ENCODE peak calls at places on chromosomes 5 and 9, in six cellular contexts. V, H, O, N, D and Z are unnamed samples.
A peak's percentile ranks its signal among the peaks of the same experiment; 100 is the strongest.

GRCh38 chr5:174191076-174191475 is 145.6 kb downstream of the NSG2 start:
- DNase-seq in V (no peak), N (no peak), H (no peak), O (no peak), D (no peak), Z (no peak)

GRCh38 chr5:73339165-73339564 is 109.4 kb downstream of the FOXD1 start:
- DNase-seq in O (no peak), D (no peak), H (no peak), N (no peak), V (no peak), Z (no peak)

GRCh38 chr5:139641116-139642080 is 6.8 kb upstream of the CXXC5 start:
- DNase-seq in N (no peak), V (no peak), H (peak; percentile 18), D (no peak), O (peak; percentile 16), Z (no peak)

GRCh38 chr5:177005619-177006264 is 837 bp downstream of the UIMC1 start:
- DNase-seq in N (peak; percentile 54), V (no peak), O (peak; percentile 73), D (peak; percentile 47), H (peak; percentile 68), Z (no peak)

GRCh38 chr9:120571443-120572257 is 8.3 kb downstream of the CDK5RAP2 start:
- DNase-seq in V (no peak), O (peak; percentile 84), D (no peak), N (peak; percentile 99), H (peak; percentile 36), Z (no peak)

GRCh38 chr9:127567898-127568617 is 44.0 kb upstream of the STXBP1 start:
- DNase-seq in V (no peak), O (no peak), N (no peak), H (peak; percentile 68), D (no peak), Z (no peak)

GRCh38 chr9:91160181-91160580 is 201.5 kb downstream of the AUH start:
- DNase-seq in D (no peak), H (no peak), O (no peak), N (no peak), V (no peak), Z (peak; percentile 79)

GRCh38 chr5:58148366-58148765 is 311.5 kb downstream of the PLK2 start:
- DNase-seq in D (no peak), O (no peak), V (no peak), N (no peak), H (no peak), Z (no peak)

GRCh38 chr5:104018299-104018698 is 455.7 kb upstream of the NUDT12 start:
- DNase-seq in H (no peak), D (no peak), O (no peak), N (no peak), V (no peak), Z (no peak)

GRCh38 chr5:92886751-92887150 is 694.3 kb downstream of the NR2F1-AS1 start:
- DNase-seq in O (no peak), D (no peak), H (no peak), N (no peak), V (no peak), Z (no peak)

GRCh38 chr5:92885950-92886349 is 695.1 kb downstream of the NR2F1-AS1 start:
- DNase-seq in D (no peak), N (peak; percentile 53), H (no peak), O (no peak), V (peak; percentile 39), Z (no peak)

GRCh38 chr5:92887254-92887653 is 693.8 kb downstream of the NR2F1-AS1 start:
- DNase-seq in V (no peak), D (no peak), H (no peak), N (peak; percentile 94), O (no peak), Z (no peak)

GRCh38 chr5:92889140-92889539 is 691.9 kb downstream of the NR2F1-AS1 start:
- DNase-seq in V (no peak), D (no peak), O (no peak), N (no peak), H (no peak), Z (no peak)

DNA sequence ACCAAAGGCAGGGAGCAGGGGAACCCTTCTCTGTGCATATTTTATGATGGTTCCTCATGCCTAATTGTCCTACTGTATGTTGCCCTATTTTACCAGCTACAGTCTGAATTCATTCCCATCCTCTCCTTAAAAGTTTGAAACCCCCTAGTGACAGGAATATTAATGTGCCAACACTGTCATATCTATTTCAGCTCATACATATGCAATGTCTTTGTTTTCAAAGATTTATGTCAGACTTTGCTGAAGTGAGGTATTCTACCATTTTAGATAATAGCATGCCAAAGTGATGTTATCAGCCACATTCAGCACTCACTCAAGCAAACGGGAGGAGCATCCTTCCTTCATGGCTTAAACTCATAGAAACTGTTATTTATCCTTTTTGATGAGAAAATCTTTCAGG is 696.6 kb downstream of the NR2F1-AS1 start:
- DNase-seq in D (no peak), V (no peak), N (no peak), H (no peak), O (no peak), Z (no peak)
- TF ChIP-seq POLR2AphosphoS5 in D (no peak), V (no peak), N (no peak), H (no peak), O (no peak), Z (no peak)

DNA sequence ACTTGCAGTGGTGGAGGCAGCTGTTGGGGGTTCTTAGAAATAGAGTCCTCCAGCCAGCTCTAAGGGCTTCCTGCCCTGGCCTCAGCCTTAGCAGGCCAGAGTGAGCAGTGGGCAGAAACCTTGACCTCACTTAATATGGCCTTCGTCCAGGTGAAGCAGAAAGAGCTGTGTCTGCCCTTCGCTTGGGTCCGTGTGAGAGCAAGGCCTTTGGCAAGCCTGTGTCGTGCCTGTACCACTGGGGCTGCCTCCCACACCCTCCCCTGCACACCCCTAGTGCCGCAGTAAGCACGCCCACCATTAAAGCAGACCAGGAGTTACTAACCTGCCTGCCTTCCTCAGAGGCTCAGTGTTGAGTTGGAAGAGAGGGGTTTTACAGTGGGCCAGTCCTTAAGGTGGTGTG is 13.6 kb downstream of the ARPC5L start:
- DNase-seq in V (no peak), D (no peak), N (no peak), O (no peak), H (no peak), Z (no peak)
- TF ChIP-seq POLR2AphosphoS5 in V (no peak), D (no peak), N (no peak), O (no peak), H (no peak), Z (no peak)

GRCh38 chr9:36416870-36417269 is 16.8 kb upstream of the RNF38 start:
- DNase-seq in N (no peak), H (no peak), O (no peak), V (no peak), D (no peak), Z (no peak)
- TF ChIP-seq POLR2AphosphoS5 in N (no peak), H (no peak), O (no peak), V (no peak), D (no peak), Z (no peak)

DNA sequence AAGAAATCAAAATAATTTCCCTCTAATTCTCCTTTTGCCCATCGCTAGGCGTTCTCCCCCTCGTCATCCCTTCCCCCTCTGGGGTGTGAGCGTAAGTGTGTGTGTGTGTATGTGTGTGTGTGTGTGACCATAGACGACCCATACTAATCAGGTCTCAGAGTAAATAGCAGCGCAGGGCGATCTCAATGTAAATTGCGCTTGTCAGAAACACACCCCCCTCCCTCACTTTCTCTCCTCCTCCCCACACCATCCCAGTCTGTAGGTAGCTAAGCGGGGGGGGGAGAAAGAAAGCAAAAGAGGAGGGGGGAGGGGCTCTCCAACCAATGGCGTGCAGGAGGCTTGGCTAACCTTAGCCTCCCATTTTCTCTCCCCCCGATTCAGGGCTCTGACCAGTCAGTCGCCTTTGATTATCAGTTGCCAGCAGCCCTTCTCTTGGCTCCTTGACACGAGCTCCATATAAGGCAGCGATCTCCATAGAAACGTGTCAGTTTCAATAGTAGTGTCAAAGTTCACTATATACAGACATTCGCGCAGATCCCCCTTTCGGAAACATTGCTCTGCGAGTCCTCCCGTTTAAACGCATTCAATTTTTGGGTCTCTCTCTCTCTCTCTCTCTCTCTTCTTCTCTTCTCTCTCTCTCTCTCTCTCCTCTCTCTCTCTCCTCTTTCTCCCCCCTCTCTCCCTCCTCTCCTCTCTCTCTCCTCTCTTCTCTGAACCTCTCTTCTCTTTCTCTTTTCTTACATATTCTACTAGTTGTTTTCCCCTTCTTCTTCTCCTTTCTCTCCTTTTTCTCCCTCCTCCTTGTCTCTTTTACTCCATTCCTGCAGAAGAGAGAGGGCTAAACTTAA is at the start of gene NR2F1:
- DNase-seq in O (peak; percentile 47), N (peak; percentile 99), D (no peak), H (peak; percentile 80), V (peak; percentile 78), Z (no peak)
- TF ChIP-seq POLR2AphosphoS5 in O (peak; percentile 28), N (peak; percentile 78), D (no peak), H (peak; percentile 73), V (no peak), Z (peak; percentile 16)

DNA sequence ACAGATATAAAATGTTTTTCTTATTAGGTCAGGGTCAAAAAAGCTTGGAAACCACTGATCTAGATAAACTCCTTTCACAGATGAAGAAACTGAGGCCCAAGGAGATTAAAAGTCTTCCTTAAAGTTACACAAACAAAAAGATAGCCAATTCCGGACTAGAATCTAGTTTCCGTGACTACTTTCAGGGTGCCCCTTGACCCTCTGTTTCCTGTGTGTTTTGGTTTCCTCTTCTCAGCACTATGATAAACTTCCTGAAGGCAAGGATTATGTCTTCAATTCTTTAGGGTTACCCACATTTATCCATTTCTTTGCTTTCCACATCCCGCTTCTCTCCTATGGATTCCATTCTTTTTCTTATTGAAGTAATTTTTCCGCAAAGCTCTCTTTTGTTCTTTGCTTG is 83.1 kb downstream of the ADAMTS12 start:
- DNase-seq in H (no peak), D (no peak), O (no peak), V (no peak), N (no peak), Z (no peak)
- TF ChIP-seq POLR2AphosphoS5 in H (no peak), D (no peak), O (no peak), V (no peak), N (no peak), Z (no peak)

GRCh38 chr5:179858586-179859427 is at the start of gene MRNIP:
- DNase-seq in O (peak; percentile 97), H (peak; percentile 97), V (peak; percentile 74), N (peak; percentile 90), D (peak; percentile 92), Z (no peak)
- TF ChIP-seq POLR2AphosphoS5 in O (peak; percentile 94), H (peak; percentile 89), V (no peak), N (peak; percentile 95), D (peak; percentile 59), Z (peak; percentile 92)

GRCh38 chr5:40685952-40686351 is 6.2 kb downstream of the PTGER4 start:
- DNase-seq in V (no peak), D (no peak), O (no peak), N (no peak), H (no peak), Z (no peak)

GRCh38 chr5:40685191-40685590 is 5.5 kb downstream of the PTGER4 start:
- DNase-seq in N (no peak), V (no peak), D (no peak), O (no peak), H (no peak), Z (no peak)

GRCh38 chr5:40687316-40687715 is 7.6 kb downstream of the PTGER4 start:
- DNase-seq in D (no peak), O (no peak), N (no peak), V (no peak), H (no peak), Z (no peak)

GRCh38 chr5:40689442-40689841 is 9.7 kb downstream of the PTGER4 start:
- DNase-seq in V (no peak), O (no peak), H (no peak), N (peak; percentile 33), D (no peak), Z (no peak)

GRCh38 chr5:40688127-40688756 is 8.5 kb downstream of the PTGER4 start:
- DNase-seq in H (peak; percentile 76), O (peak; percentile 87), V (no peak), D (peak; percentile 33), N (peak; percentile 68), Z (no peak)
- TF ChIP-seq POLR2AphosphoS5 in H (no peak), O (peak; percentile 41), V (no peak), D (no peak), N (no peak), Z (peak; percentile 27)